ENCODE peak calls at places on chromosomes 13 and 19, in four cellular contexts. N is fibroblast of lung, D is fibroblast of pulmonary artery, O is RWPE1. L is an unnamed sample.
A peak's percentile ranks its signal among the peaks of the same experiment; 100 is the strongest.

GRCh38 chr19:17762505-17763229 is 11.4 kb downstream of the FCHO1 start:
- DNase-seq in N (peak; percentile 83), O (peak; percentile 68), D (peak; percentile 67), L (peak; percentile 8)

GRCh38 chr13:36125841-36126240 is 5.3 kb downstream of the DCLK1 start:
- DNase-seq in O (no peak), D (no peak), N (no peak), L (no peak)

GRCh38 chr13:30866692-30867669 is 39.1 kb upstream of the MEDAG start:
- DNase-seq in O (no peak), N (no peak), D (no peak), L (no peak)

GRCh38 chr19:30236006-30236405 is 136.2 kb upstream of the ZNF536 start:
- DNase-seq in O (no peak), N (no peak), D (no peak), L (no peak)

GRCh38 chr19:14472202-14472961 is 2.8 kb downstream of the PTGER1 start:
- DNase-seq in O (peak; percentile 70), N (no peak), D (peak; percentile 56), L (peak; percentile 62)

GRCh38 chr13:114319441-114319871 is 5.2 kb downstream of the CHAMP1 start:
- DNase-seq in O (no peak), N (peak; percentile 89), D (peak; percentile 58), L (no peak)

GRCh38 chr13:40460116-40460515 is 206.3 kb downstream of the FOXO1 start:
- DNase-seq in D (no peak), N (peak; percentile 64), O (no peak), L (no peak)

GRCh38 chr13:41179593-41180250 is 14.6 kb downstream of the KBTBD7 start:
- DNase-seq in O (no peak), N (peak; percentile 61), D (peak; percentile 36), L (no peak)

GRCh38 chr13:110907951-110908898 is 6.6 kb downstream of the ANKRD10 start:
- DNase-seq in D (peak; percentile 58), N (peak; percentile 88), O (peak; percentile 87), L (no peak)

GRCh38 chr19:55014714-55015113 is 23.4 kb downstream of the GP6 start:
- DNase-seq in O (no peak), N (no peak), D (no peak), L (no peak)

GRCh38 chr19:33461256-33462111 is 60.1 kb downstream of the PEPD start:
- DNase-seq in O (no peak), D (no peak), N (no peak), L (no peak)

GRCh38 chr13:34863360-34864135 is 78.5 kb upstream of the NBEA start:
- DNase-seq in N (peak; percentile 95), O (peak; percentile 89), D (peak; percentile 72), L (no peak)

GRCh38 chr19:48672994-48673393 is at the start of gene NTN5:
- DNase-seq in D (no peak), O (no peak), N (no peak), L (no peak)

GRCh38 chr13:45401306-45401705 is 16.9 kb downstream of the SLC25A30 start:
- DNase-seq in O (no peak), D (no peak), N (no peak), L (no peak)

GRCh38 chr13:51111174-51111573 is at the start of gene C13orf42:
- DNase-seq in D (no peak), O (no peak), N (no peak), L (no peak)

GRCh38 chr13:35957174-35957867 is 173.9 kb downstream of the DCLK1 start:
- DNase-seq in O (no peak), N (peak; percentile 14), D (peak; percentile 42), L (no peak)

GRCh38 chr19:3316659-3317207 is 49.6 kb upstream of the NFIC start:
- DNase-seq in D (no peak), O (no peak), N (no peak), L (no peak)

GRCh38 chr19:35395762-35396199 is 24.9 kb downstream of the GPR42 start:
- DNase-seq in O (no peak), D (no peak), N (no peak), L (no peak)

GRCh38 chr13:64054306-64054705 is 2638.7 kb upstream of the PCDH20 start:
- DNase-seq in D (peak; percentile 1), O (no peak), N (no peak), L (no peak)

GRCh38 chr13:67341406-67341805 is 111.3 kb upstream of the PCDH9 start:
- DNase-seq in D (no peak), O (no peak), N (no peak), L (no peak)

GRCh38 chr13:36954542-36954941 is 34.5 kb upstream of the SMAD9 start:
- DNase-seq in O (no peak), D (no peak), N (no peak), L (no peak)

GRCh38 chr13:45781553-45782326 is 69.8 kb downstream of the SIAH3 start:
- DNase-seq in N (peak; percentile 47), O (peak; percentile 64), D (peak; percentile 3), L (no peak)

GRCh38 chr19:39403331-39404312 is 3.0 kb upstream of the ZFP36 start:
- DNase-seq in N (peak; percentile 97), O (peak; percentile 89), D (peak; percentile 99), L (no peak)

GRCh38 chr13:37226966-37227365 is 121.5 kb upstream of the CSNK1A1L start:
- DNase-seq in N (peak; percentile 46), D (peak; percentile 34), O (peak; percentile 12), L (no peak)

GRCh38 chr13:87120476-87120875 is 550.7 kb upstream of the SLITRK5 start:
- DNase-seq in O (no peak), N (no peak), D (peak; percentile 3), L (no peak)

GRCh38 chr13:111850976-111851375 is 216.0 kb upstream of the SOX1 start:
- DNase-seq in N (no peak), D (no peak), O (no peak), L (no peak)

GRCh38 chr19:29467824-29468401 is 57.9 kb upstream of the VSTM2B start:
- DNase-seq in N (no peak), O (peak; percentile 15), D (peak; percentile 24), L (peak; percentile 5)

GRCh38 chr19:49489601-49490167 is 2.3 kb downstream of the RPL13A start:
- DNase-seq in O (no peak), N (no peak), D (no peak), L (no peak)

GRCh38 chr19:51124729-51125128 is at the start of gene SIGLEC9:
- DNase-seq in D (no peak), N (no peak), O (no peak), L (no peak)

GRCh38 chr13:114074671-114075315 is 57.6 kb downstream of the RASA3 start:
- DNase-seq in N (no peak), O (no peak), D (no peak), L (no peak)

GRCh38 chr19:43774103-43774939 is 6.5 kb downstream of the KCNN4 start:
- DNase-seq in D (peak; percentile 57), N (peak; percentile 72), O (no peak), L (no peak)

GRCh38 chr13:110524484-110525254 is 36.9 kb downstream of the RAB20 start:
- DNase-seq in N (no peak), D (no peak), O (peak; percentile 29), L (no peak)

GRCh38 chr19:50626796-50627195 is 12.9 kb downstream of the SYT3 start:
- DNase-seq in D (no peak), O (no peak), N (no peak), L (no peak)

GRCh38 chr13:112781881-112782361 is 92.1 kb downstream of the ATP11A start:
- DNase-seq in O (no peak), N (peak; percentile 69), D (peak; percentile 10), L (no peak)

GRCh38 chr19:46722004-46722380 is 5.1 kb upstream of the PRKD2 start:
- DNase-seq in N (peak; percentile 18), D (no peak), O (no peak), L (no peak)

L was measured in NCI-H1930.